ENCODE peak calls at places on chromosomes 13 and 19, in seven cellular contexts. E is EL; D is cardiac fibroblast; I is CD4-positive, alpha-beta T cell; U is right atrium auricular region; O is NAMALWA; M is EH. X is an unnamed sample.

GRCh38 chr13:36713842-36714241 is 40.0 kb downstream of the SERTM1 start:
- DNase-seq in E (no peak), D (peak; percentile 27), I (no peak), U (no peak), O (no peak), M (no peak), X (no peak)

GRCh38 chr19:1616396-1616795 is 11.1 kb upstream of the UQCR11 start:
- DNase-seq in E (peak; percentile 60), D (peak; percentile 78), I (no peak), U (no peak), O (no peak), M (peak; percentile 27), X (no peak)

GRCh38 chr13:92530364-92530763 is 696.2 kb upstream of the GPC6 start:
- DNase-seq in E (no peak), D (no peak), I (no peak), U (no peak), O (no peak), M (no peak), X (no peak)

GRCh38 chr19:38441660-38442348 is 8.3 kb downstream of the RYR1 start:
- DNase-seq in E (no peak), D (peak; percentile 19), I (no peak), U (no peak), O (peak; percentile 34), M (peak; percentile 7), X (no peak)

GRCh38 chr19:55101261-55101660 is 16.2 kb downstream of the PPP1R12C start:
- DNase-seq in E (no peak), D (no peak), I (no peak), U (no peak), O (no peak), M (no peak), X (no peak)

GRCh38 chr19:2213799-2214198 is 22.3 kb downstream of the PLEKHJ1 start:
- DNase-seq in E (no peak), D (no peak), I (no peak), U (no peak), O (no peak), M (no peak), X (no peak)

GRCh38 chr13:110047511-110047910 is 259.4 kb downstream of the COL4A1 start:
- DNase-seq in E (no peak), D (peak; percentile 81), I (no peak), U (peak; percentile 88), O (no peak), M (peak; percentile 10), X (peak; percentile 86)

GRCh38 chr13:34542321-34542720 is 399.7 kb upstream of the NBEA start:
- DNase-seq in E (no peak), D (no peak), I (no peak), U (no peak), O (no peak), M (no peak), X (no peak)

GRCh38 chr19:39327990-39328705 is 7.5 kb upstream of the LRFN1 start:
- DNase-seq in E (peak; percentile 63), D (peak; percentile 77), I (peak; percentile 79), U (peak; percentile 85), O (peak; percentile 77), M (peak; percentile 68), X (peak; percentile 70)

GRCh38 chr13:46085737-46086136 is 19.1 kb downstream of the CPB2 start:
- DNase-seq in E (no peak), D (no peak), I (no peak), U (no peak), O (no peak), M (no peak), X (no peak)

GRCh38 chr19:50796128-50796633 is 6.0 kb downstream of the ACP4 start:
- DNase-seq in E (no peak), D (no peak), I (no peak), U (no peak), O (peak; percentile 47), M (no peak), X (no peak)

GRCh38 chr13:67574320-67575233 is 344.4 kb upstream of the PCDH9 start:
- DNase-seq in E (no peak), D (peak; percentile 6), I (no peak), U (no peak), O (no peak), M (no peak), X (peak; percentile 24)

GRCh38 chr13:98752111-98752941 is at the start of gene SLC15A1:
- DNase-seq in E (no peak), D (no peak), I (no peak), U (no peak), O (no peak), M (no peak), X (no peak)

GRCh38 chr13:113452942-113453901 is at the start of gene ADPRHL1:
- DNase-seq in E (no peak), D (no peak), I (no peak), U (peak; percentile 74), O (no peak), M (no peak), X (no peak)

GRCh38 chr19:35253316-35254286 is 4.8 kb downstream of the LSR start:
- DNase-seq in E (no peak), D (no peak), I (no peak), U (peak; percentile 53), O (no peak), M (no peak), X (no peak)

GRCh38 chr13:111977184-111977516 is 89.8 kb upstream of the SOX1 start:
- DNase-seq in E (no peak), D (no peak), I (no peak), U (no peak), O (no peak), M (no peak), X (no peak)

GRCh38 chr13:110887955-110888333 is 26.9 kb downstream of the ANKRD10 start:
- DNase-seq in E (no peak), D (no peak), I (no peak), U (no peak), O (no peak), M (no peak), X (no peak)

GRCh38 chr13:62360609-62361008 is 945.0 kb upstream of the PCDH20 start:
- DNase-seq in E (no peak), D (no peak), I (no peak), U (no peak), O (no peak), M (no peak), X (no peak)

GRCh38 chr19:42234364-42234763 is 8.0 kb downstream of the GSK3A start:
- DNase-seq in E (no peak), D (no peak), I (no peak), U (no peak), O (no peak), M (no peak), X (no peak)

GRCh38 chr13:44050450-44051063 is 170.9 kb downstream of the LACC1 start:
- DNase-seq in E (peak; percentile 34), D (peak; percentile 66), I (no peak), U (no peak), O (peak; percentile 58), M (peak; percentile 43), X (peak; percentile 23)

GRCh38 chr13:51112771-51113170 is 1.7 kb upstream of the C13orf42 start:
- DNase-seq in E (no peak), D (no peak), I (no peak), U (no peak), O (no peak), M (no peak), X (peak; percentile 13)

GRCh38 chr13:90414691-90415596 is 932.5 kb upstream of the MIR17HG start:
- DNase-seq in E (peak; percentile 78), D (peak; percentile 79), I (no peak), U (no peak), O (no peak), M (peak; percentile 79), X (peak; percentile 71)

GRCh38 chr13:20173121-20173746 is 12.4 kb upstream of the GJA3 start:
- DNase-seq in E (no peak), D (peak; percentile 20), I (no peak), U (no peak), O (no peak), M (no peak), X (no peak)

GRCh38 chr19:3513198-3514140 is 7.4 kb downstream of the FZR1 start:
- DNase-seq in E (no peak), D (peak; percentile 25), I (no peak), U (no peak), O (no peak), M (peak; percentile 7), X (no peak)

GRCh38 chr19:58356236-58356970 is 3.1 kb upstream of the A1BG start:
- DNase-seq in E (peak; percentile 50), D (peak; percentile 53), I (peak; percentile 23), U (no peak), O (no peak), M (peak; percentile 46), X (no peak)

X was measured in M059J.